ENCODE peak calls at places on chromosomes 6 and 20, in four cellular contexts. B is IMR-90, S is H9, Z is H1. C is an unnamed sample.
A peak's percentile ranks its signal among the peaks of the same experiment; 100 is the strongest.

GRCh38 chr6:3913077-3913957 is 64.1 kb downstream of the FAM50B start:
- DNase-seq in B (peak; percentile 99), S (no peak), Z (peak; percentile 7), C (peak; percentile 37)

GRCh38 chr6:74574794-74575193 is 631.1 kb downstream of the COL12A1 start:
- DNase-seq in B (peak; percentile 58), S (no peak), Z (no peak), C (peak; percentile 54)

GRCh38 chr6:148517518-148517917 is 174.9 kb downstream of the SASH1 start:
- DNase-seq in B (no peak), S (no peak), Z (no peak), C (no peak)

GRCh38 chr6:47061631-47062300 is 19.6 kb upstream of the ADGRF1 start:
- DNase-seq in S (no peak), B (no peak), Z (no peak), C (no peak)

GRCh38 chr6:52815167-52816092 is 11.8 kb upstream of the GSTA1 start:
- DNase-seq in Z (peak; percentile 79), B (peak; percentile 50), S (peak; percentile 79), C (peak; percentile 82)

GRCh38 chr6:135876048-135876447 is 24.5 kb downstream of the PDE7B start:
- DNase-seq in B (no peak), S (peak; percentile 27), Z (no peak), C (no peak)

GRCh38 chr20:31476313-31476623 is 1.2 kb downstream of the REM1 start:
- DNase-seq in S (no peak), Z (no peak), B (no peak), C (no peak)

GRCh38 chr6:136989591-136990578 is 54.9 kb downstream of the IL20RA start:
- DNase-seq in Z (peak; percentile 76), S (peak; percentile 84), B (no peak), C (peak; percentile 89)

GRCh38 chr20:19491241-19491640 is 266.8 kb upstream of the RIN2 start:
- DNase-seq in Z (no peak), S (no peak), B (no peak), C (no peak)

GRCh38 chr20:45867129-45867810 is 9.9 kb downstream of the ZSWIM3 start:
- DNase-seq in S (no peak), B (no peak), Z (no peak), C (no peak)

GRCh38 chr6:147322299-147323162 is 118.3 kb downstream of the STXBP5 start:
- DNase-seq in S (no peak), Z (no peak), B (peak; percentile 73), C (no peak)

DNA sequence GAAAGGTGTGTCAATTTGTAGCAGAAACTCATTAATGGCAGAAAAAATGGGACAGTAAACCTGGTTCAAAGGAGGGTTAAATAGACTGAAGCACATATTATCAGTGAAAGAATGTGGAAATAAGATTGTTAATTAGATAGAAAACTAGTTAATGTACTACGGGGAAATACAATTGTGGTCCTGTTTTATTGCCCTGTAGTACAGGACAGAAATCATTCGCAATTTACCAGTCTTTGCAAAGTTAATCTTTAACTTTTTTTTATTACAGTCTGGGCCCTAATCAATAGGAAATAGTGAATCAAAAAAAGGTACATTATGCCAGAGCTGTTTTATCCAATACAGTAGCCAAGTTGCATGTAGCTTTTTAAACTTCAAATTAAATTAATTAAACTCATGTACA is 82.0 kb upstream of the PAK5 start:
- DNase-seq in B (no peak), Z (no peak), S (no peak), C (no peak)
- H3K56ac ChIP-seq in B (no peak overlapping the region), Z (no peak overlapping the region), S (no peak overlapping the region), C (no peak overlapping the region)

DNA sequence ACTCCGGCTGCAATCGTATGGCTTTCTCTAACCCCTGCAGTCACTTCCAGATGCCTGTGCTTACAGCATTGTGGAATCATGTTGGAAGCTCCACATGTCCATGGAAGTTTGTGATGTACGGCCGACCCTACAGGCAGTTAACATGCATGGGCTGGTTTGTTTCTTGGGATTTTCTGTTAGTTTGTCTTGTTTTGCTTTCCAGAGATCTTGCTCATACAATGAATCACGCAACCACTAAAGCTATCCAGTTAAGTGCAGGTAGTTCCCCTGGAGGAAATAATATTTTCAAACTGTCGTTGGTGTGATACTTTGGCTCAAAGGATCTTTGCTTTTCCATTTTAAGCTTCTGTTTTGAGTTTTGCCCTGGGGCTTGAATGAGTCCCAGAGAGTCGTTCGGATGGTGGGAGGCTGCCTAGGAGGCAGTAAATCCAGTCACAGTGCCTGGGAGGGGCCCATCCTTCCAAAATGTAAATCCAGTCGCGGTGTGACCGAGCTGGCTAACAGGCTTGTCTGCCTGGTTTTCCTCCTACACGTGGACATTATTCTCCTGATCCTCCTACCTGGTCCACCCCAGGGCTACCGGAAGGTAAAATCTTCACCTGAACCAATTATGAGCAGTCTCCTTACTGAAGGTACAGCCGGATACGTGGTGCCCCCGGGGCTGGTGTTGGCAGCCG is 225.9 kb downstream of the SMOC2 start:
- DNase-seq in B (no peak), S (no peak), Z (no peak), C (peak; percentile 39)
- H2BK5ac ChIP-seq in B (no peak overlapping the region), S (no peak overlapping the region), Z (no peak overlapping the region), C (no peak overlapping the region)

GRCh38 chr6:160040527-160041264 is 71.8 kb downstream of the IGF2R start:
- DNase-seq in S (no peak), Z (no peak), B (no peak), C (no peak)
- H3K56ac ChIP-seq in S (no peak overlapping the region), Z (no peak overlapping the region), B (no peak overlapping the region), C (no peak overlapping the region)

GRCh38 chr6:161403717-161404116 is 129.9 kb upstream of the AGPAT4 start:
- DNase-seq in Z (no peak), B (no peak), S (no peak), C (no peak)
- H2BK5ac ChIP-seq in Z (no peak overlapping the region), B (no peak overlapping the region), S (no peak overlapping the region), C (no peak overlapping the region)

GRCh38 chr6:111795558-111795957 is 77.7 kb downstream of the FYN start:
- DNase-seq in Z (no peak), B (no peak), S (no peak), C (no peak)
- H3K56ac ChIP-seq in Z (no peak overlapping the region), B (no peak overlapping the region), S (no peak overlapping the region), C (no peak overlapping the region)

GRCh38 chr6:106163966-106164877 is 78.1 kb downstream of the PRDM1 start:
- DNase-seq in Z (no peak), S (no peak), B (peak; percentile 79), C (no peak)
- H2BK5ac ChIP-seq in Z (peak overlapping the region; percentile 5), S (no peak overlapping the region), B (peak overlapping the region; percentile 80), C (no peak overlapping the region)

GRCh38 chr20:60930023-60930790 is 321.9 kb upstream of the CDH4 start:
- DNase-seq in B (no peak), S (no peak), Z (no peak), C (no peak)
- H3K56ac ChIP-seq in B (no peak overlapping the region), S (no peak overlapping the region), Z (no peak overlapping the region), C (no peak overlapping the region)